ENCODE peak calls at places on chromosomes 11 and 22, in four cellular contexts. Z is Kasumi-1, D is epithelial cell of prostate, P is NCI-H2171. F is an unnamed sample.

GRCh38 chr11:117465236-117465997 is 137.8 kb downstream of the CEP164 start:
- DNase-seq in Z (no peak), D (no peak), P (no peak), F (no peak)

GRCh38 chr11:111541209-111542061 is 915 bp downstream of the LAYN start:
- DNase-seq in Z (no peak), D (no peak), P (no peak), F (peak)

GRCh38 chr11:109041876-109042275 is 377.0 kb downstream of the DDX10 start:
- DNase-seq in Z (no peak), D (no peak), P (no peak), F (peak)

GRCh38 chr11:68655806-68656205 is 28.5 kb upstream of the GAL start:
- DNase-seq in Z (no peak), D (no peak), P (no peak), F (no peak)

GRCh38 chr22:39654959-39655579 is 84.5 kb downstream of the CACNA1I start:
- DNase-seq in Z (no peak), D (no peak), P (no peak), F (no peak)

GRCh38 chr11:117878314-117878938 is 2.0 kb upstream of the FXYD6 start:
- DNase-seq in Z (no peak), D (no peak), P (no peak), F (no peak)

GRCh38 chr11:75849917-75850316 is 34.9 kb downstream of the UVRAG start:
- DNase-seq in Z (no peak), D (no peak), P (no peak), F (no peak)

GRCh38 chr11:7512525-7513209 is 1.1 kb upstream of the PPFIBP2 start:
- DNase-seq in Z (peak), D (no peak), P (no peak), F (no peak)

GRCh38 chr11:111538407-111539114 is 2.0 kb upstream of the LAYN start:
- DNase-seq in Z (no peak), D (peak), P (no peak), F (peak)

GRCh38 chr11:36509694-36510566 is at the start of gene TRAF6:
- DNase-seq in Z (peak), D (peak), P (peak), F (peak)

GRCh38 chr11:114195981-114196731 is 100.0 kb upstream of the NNMT start:
- DNase-seq in Z (no peak), D (peak), P (no peak), F (no peak)

GRCh38 chr22:21991774-21992173 is 9.2 kb upstream of the TOP3B start:
- DNase-seq in Z (no peak), D (no peak), P (no peak), F (no peak)

GRCh38 chr11:19714093-19714386 is 1.4 kb downstream of the NAV2 start:
- DNase-seq in Z (no peak), D (no peak), P (no peak), F (peak)

GRCh38 chr11:69915151-69915500 is 95.9 kb upstream of the FGF3 start:
- DNase-seq in Z (no peak), D (peak), P (no peak), F (peak)

GRCh38 chr11:94457118-94458029 is 36.3 kb downstream of the MRE11 start:
- DNase-seq in Z (no peak), D (peak), P (no peak), F (peak)

GRCh38 chr22:31628969-31629723 is 32.9 kb downstream of the PISD start:
- DNase-seq in Z (no peak), D (no peak), P (no peak), F (no peak)

GRCh38 chr11:76672431-76673163 is 2.0 kb upstream of the LRRC32 start:
- DNase-seq in Z (no peak), D (no peak), P (no peak), F (no peak)

GRCh38 chr11:8065031-8065430 is 16.0 kb upstream of the TUB start:
- DNase-seq in Z (no peak), D (no peak), P (no peak), F (no peak)

GRCh38 chr11:117181586-117182550 is 3.3 kb downstream of the SIDT2 start:
- DNase-seq in Z (no peak), D (no peak), P (no peak), F (no peak)

GRCh38 chr11:128738942-128739341 is 45.1 kb downstream of the FLI1 start:
- DNase-seq in Z (no peak), D (no peak), P (no peak), F (no peak)

GRCh38 chr11:46332568-46333128 is 14.6 kb upstream of the DGKZ start:
- DNase-seq in Z (no peak), D (no peak), P (no peak), F (no peak)

GRCh38 chr11:114158886-114159285 is 99.4 kb downstream of the ZBTB16 start:
- DNase-seq in Z (no peak), D (peak), P (no peak), F (peak)

GRCh38 chr11:34948721-34949120 is 32.3 kb downstream of the PDHX start:
- DNase-seq in Z (no peak), D (no peak), P (no peak), F (peak)

GRCh38 chr11:64319421-64319761 is 1.5 kb downstream of the PRDX5 start:
- DNase-seq in Z (no peak), D (no peak), P (no peak), F (no peak)

GRCh38 chr11:2259897-2260451 is 10.4 kb downstream of the ASCL2 start:
- DNase-seq in Z (no peak), D (no peak), P (no peak), F (no peak)

GRCh38 chr11:10623797-10624761 is 55.6 kb upstream of the LYVE1 start:
- DNase-seq in Z (peak), D (no peak), P (no peak), F (peak)

GRCh38 chr22:50141462-50141861 is 29.1 kb upstream of the PANX2 start:
- DNase-seq in Z (no peak), D (no peak), P (no peak), F (no peak)

GRCh38 chr11:789951-790350 is at the start of gene CEND1:
- DNase-seq in Z (no peak), D (no peak), P (no peak), F (peak)

GRCh38 chr11:22554221-22554620 is 71.4 kb downstream of the FANCF start:
- DNase-seq in Z (no peak), D (no peak), P (no peak), F (no peak)

GRCh38 chr11:13831707-13832106 is 130.8 kb upstream of the SPON1 start:
- DNase-seq in Z (no peak), D (no peak), P (peak), F (no peak)

GRCh38 chr11:61978703-61979661 is 11.5 kb upstream of the FTH1 start:
- DNase-seq in Z (no peak), D (no peak), P (no peak), F (no peak)

GRCh38 chr11:94325681-94326080 is 21.3 kb downstream of the IZUMO1R start:
- DNase-seq in Z (no peak), D (no peak), P (no peak), F (peak)

GRCh38 chr11:62709262-62710000 is 2.0 kb downstream of the GNG3 start:
- DNase-seq in Z (no peak), D (no peak), P (peak), F (peak)

F was measured in IMR-90.